ENCODE peak calls at places on chromosomes 4 and X, in five cellular contexts. R, I, H, D and Z are unnamed samples. For H3K36me3, the result is how much of the 10 kb centered on the place peaks cover.

GRCh38 chr4:80265571-80266266 is 745 bp upstream of the FGF5 start:
- DNase-seq in H (no peak), I (no peak), R (no peak), D (no peak), Z (peak)

GRCh38 chrX:103607385-103608304 is at the start of gene TCEAL3:
- DNase-seq in D (no peak), I (peak), R (peak), H (peak), Z (no peak)

GRCh38 chr4:98222306-98222705 is 38.9 kb upstream of the RAP1GDS1 start:
- DNase-seq in I (no peak), D (no peak), R (no peak), H (no peak), Z (no peak)

GRCh38 chrX:128846385-128846784 is 676.9 kb downstream of the SMARCA1 start:
- DNase-seq in D (no peak), R (no peak), I (no peak), H (no peak), Z (no peak)

GRCh38 chr4:10006236-10006603 is 15.1 kb downstream of the SLC2A9 start:
- DNase-seq in H (no peak), D (no peak), R (no peak), I (no peak), Z (no peak)

GRCh38 chr4:109506890-109507289 is 53.2 kb upstream of the MCUB start:
- DNase-seq in D (no peak), H (no peak), I (no peak), R (no peak), Z (no peak)

GRCh38 chr4:18937746-18938145 is 916.2 kb upstream of the LCORL start:
- DNase-seq in D (no peak), H (no peak), I (no peak), R (no peak), Z (no peak)

GRCh38 chrX:21770631-21771321 is 12.9 kb upstream of the SMPX start:
- DNase-seq in I (peak), H (no peak), R (no peak), D (no peak), Z (no peak)

GRCh38 chr4:88729146-88729755 is 31.6 kb upstream of the NAP1L5 start:
- DNase-seq in I (no peak), D (no peak), H (no peak), R (no peak), Z (no peak)

GRCh38 chrX:63746278-63746677 is 38.7 kb downstream of the ARHGEF9 start:
- DNase-seq in D (no peak), I (no peak), R (no peak), H (no peak), Z (no peak)

GRCh38 chr4:183348706-183349659 is 26.8 kb upstream of the CLDN24 start:
- DNase-seq in D (no peak), R (no peak), H (no peak), I (no peak), Z (no peak)

GRCh38 chr4:7037425-7037824 is 5.7 kb upstream of the TADA2B start:
- DNase-seq in I (no peak), H (no peak), D (no peak), R (no peak), Z (no peak)

GRCh38 chrX:33808636-33809035 is 323.5 kb downstream of the FAM47A start:
- DNase-seq in R (no peak), I (no peak), D (no peak), H (no peak), Z (no peak)

GRCh38 chrX:32673193-32673592 is 538.2 kb downstream of the DMD start:
- DNase-seq in I (no peak), D (no peak), H (no peak), R (no peak), Z (no peak)

GRCh38 chrX:110852180-110852579 is 56.6 kb upstream of the CHRDL1 start:
- DNase-seq in I (peak), R (no peak), H (no peak), D (no peak), Z (no peak)

GRCh38 chr4:23368081-23368697 is 521.7 kb downstream of the PPARGC1A start:
- DNase-seq in H (no peak), I (peak), R (no peak), D (peak), Z (no peak)

GRCh38 chr4:179836179-179837075 is 2394.2 kb upstream of the AGA start:
- DNase-seq in R (no peak), H (no peak), D (no peak), I (no peak), Z (no peak)

DNA sequence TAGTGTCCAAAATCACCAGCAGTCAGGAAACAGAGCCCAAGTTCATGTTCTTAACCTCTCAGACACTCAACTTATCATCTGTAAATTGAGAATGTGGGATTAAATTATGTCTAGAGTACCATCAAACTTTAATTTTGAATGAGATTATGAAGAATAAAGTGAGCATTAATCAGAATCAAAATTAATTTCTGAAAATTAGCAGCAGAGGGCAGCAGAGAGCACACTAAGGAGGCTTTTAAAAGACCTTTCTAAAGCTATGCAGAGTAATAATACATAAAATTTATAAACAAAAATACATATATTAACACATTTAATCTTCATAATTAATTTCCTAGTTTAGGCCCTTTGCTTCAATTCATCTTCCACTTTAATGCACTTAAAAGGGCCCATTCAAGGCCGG is 7.1 kb downstream of the TASL start:
- DNase-seq in D (no peak), H (no peak), R (no peak), I (no peak), Z (no peak)
- TF ChIP-seq CTCF in D (no peak), H (peak), R (peak), I (peak), Z (peak)

DNA sequence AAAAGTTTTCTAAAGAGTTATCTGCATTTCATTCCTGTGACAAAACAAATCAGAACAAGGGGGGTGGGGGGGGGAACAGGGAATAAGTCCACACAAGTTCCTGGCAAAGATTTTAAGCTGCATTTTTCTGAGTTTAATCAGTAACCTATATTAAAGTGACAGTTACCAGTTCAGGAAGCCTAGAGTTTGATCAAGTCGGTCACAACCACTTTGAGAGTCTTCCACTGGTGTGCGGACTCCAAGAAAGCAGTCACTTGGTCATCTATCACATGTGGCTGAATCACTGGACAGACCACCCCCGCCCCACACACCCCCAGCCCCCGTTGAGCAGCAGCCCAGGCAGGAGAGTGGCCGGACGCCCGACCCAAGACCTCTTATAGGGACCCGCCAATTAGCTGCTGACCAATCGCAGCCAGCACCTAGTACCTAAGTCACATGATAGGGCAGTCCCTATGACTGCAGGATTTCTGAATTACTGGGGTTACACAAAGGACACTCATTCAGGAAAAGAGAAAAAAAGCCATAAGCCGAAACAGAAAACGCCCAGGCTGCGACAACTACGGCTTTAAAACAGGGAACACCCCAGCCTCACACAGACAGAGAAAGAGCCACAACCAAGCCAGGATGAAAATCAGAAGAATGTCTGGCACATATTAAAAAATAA is 569.4 kb upstream of the DIPK2B start:
- DNase-seq in H (peak), I (no peak), D (no peak), R (peak), Z (no peak)
- H3K4me3 ChIP-seq in H (peak), I (no peak), D (no peak), R (peak), Z (peak)

GRCh38 chr4:145171919-145172318 is 8.5 kb downstream of the OTUD4 start:
- DNase-seq in I (no peak), D (no peak), H (no peak), R (no peak), Z (no peak)

GRCh38 chr4:145167884-145168283 is 12.5 kb downstream of the OTUD4 start:
- DNase-seq in H (no peak), D (no peak), I (no peak), R (no peak), Z (no peak)

GRCh38 chr4:145168578-145169187 is 11.7 kb downstream of the OTUD4 start:
- DNase-seq in D (no peak), H (no peak), I (no peak), R (no peak), Z (no peak)

GRCh38 chr4:145170209-145170608 is 10.2 kb downstream of the OTUD4 start:
- DNase-seq in H (no peak), D (no peak), R (no peak), I (no peak), Z (no peak)
- H3K36me3 ChIP-seq in H (under half), D (under half), R (under half), I (under half), Z (under half)

DNA sequence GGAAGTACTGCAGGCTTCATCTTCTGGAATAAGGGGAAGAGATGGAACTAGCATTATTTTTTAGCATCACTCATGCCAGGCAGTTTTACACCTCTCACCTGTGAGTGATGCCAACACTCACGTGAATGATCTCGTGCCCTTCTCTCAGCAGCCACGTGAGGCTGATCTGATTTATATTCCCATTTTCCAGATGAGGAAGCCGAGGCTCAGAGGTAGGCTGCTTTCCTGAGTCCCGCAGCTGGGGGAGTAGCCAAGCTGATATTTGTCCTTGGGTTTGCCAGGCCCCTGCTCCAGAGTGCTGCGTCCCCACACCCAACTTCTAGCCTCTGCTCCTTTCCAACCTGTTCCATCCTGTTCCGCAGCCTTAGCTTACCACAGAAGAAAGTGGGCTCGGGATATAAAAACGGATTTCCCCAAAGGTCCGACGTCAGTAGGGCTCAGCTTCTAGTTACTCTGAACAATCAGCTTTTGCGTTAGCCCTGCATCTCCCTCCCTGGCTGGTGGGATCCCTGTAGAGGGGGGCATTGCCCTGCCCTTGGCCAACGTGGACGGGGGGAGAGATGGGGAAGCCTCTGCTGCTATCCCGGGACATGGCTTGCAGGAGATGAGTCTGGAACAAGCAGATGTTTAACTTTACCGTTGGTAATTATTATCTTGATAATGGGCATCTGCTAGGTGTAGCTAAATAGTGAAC is 9.3 kb downstream of the EVC start:
- DNase-seq in D (no peak), I (no peak), H (no peak), R (no peak), Z (no peak)
- TF ChIP-seq CTCF in D (no peak), I (no peak), H (no peak), R (no peak), Z (no peak)

GRCh38 chr4:15341022-15341732 is 86.7 kb upstream of the C1QTNF7 start:
- DNase-seq in R (no peak), H (no peak), D (no peak), I (no peak), Z (no peak)
- H3K4me3 ChIP-seq in R (peak), H (no peak), D (no peak), I (no peak), Z (no peak)

GRCh38 chr4:122838034-122838433 is 11.4 kb downstream of the FGF2 start:
- DNase-seq in I (no peak), H (no peak), D (no peak), R (no peak), Z (no peak)

GRCh38 chr4:122842984-122843531 is 16.4 kb downstream of the FGF2 start:
- DNase-seq in D (no peak), H (no peak), R (no peak), I (no peak), Z (no peak)

GRCh38 chr4:122845066-122845465 is 18.4 kb downstream of the FGF2 start:
- DNase-seq in H (no peak), D (no peak), I (no peak), R (no peak), Z (no peak)

GRCh38 chr4:122845760-122846159 is 19.1 kb downstream of the FGF2 start:
- DNase-seq in H (no peak), I (no peak), R (no peak), D (no peak), Z (no peak)

GRCh38 chr4:122842392-122842791 is 15.8 kb downstream of the FGF2 start:
- DNase-seq in H (no peak), D (no peak), R (no peak), I (no peak), Z (no peak)
- H3K36me3 ChIP-seq in H (under half), D (half or more), R (under half), I (under half), Z (under half)